ENCODE peak calls at places on chromosomes 13 and 19, in four cellular contexts. N is GM23248, Y is H1, U is K562. D is an unnamed sample.

GRCh38 chr13:24228852-24229458 is 68.4 kb downstream of the SPATA13 start:
- DNase-seq in U (peak), N (peak), Y (no peak), D (peak)

GRCh38 chr19:58020129-58020528 is 13.7 kb upstream of the ZSCAN1 start:
- DNase-seq in U (no peak), Y (no peak), N (no peak), D (no peak)

GRCh38 chr19:56566904-56567273 is 379 bp upstream of the ZNF470 start:
- DNase-seq in U (no peak), N (peak), Y (no peak), D (no peak)

GRCh38 chr13:47822036-47822435 is 179.0 kb downstream of the SUCLA2 start:
- DNase-seq in N (no peak), Y (no peak), U (no peak), D (no peak)

GRCh38 chr19:4970558-4971423 is 1.9 kb downstream of the KDM4B start:
- DNase-seq in Y (no peak), N (peak), U (peak), D (no peak)

GRCh38 chr13:40115456-40115855 is 460.0 kb downstream of the COG6 start:
- DNase-seq in N (peak), Y (no peak), U (no peak), D (no peak)

GRCh38 chr13:113169277-113170272 is 11.1 kb downstream of the PROZ start:
- DNase-seq in N (no peak), Y (no peak), U (no peak), D (no peak)

GRCh38 chr19:40139533-40140287 is 49.0 kb upstream of the ZNF780A start:
- DNase-seq in Y (no peak), U (peak), N (peak), D (peak)

GRCh38 chr13:41085961-41086360 is 24.7 kb downstream of the WBP4 start:
- DNase-seq in N (no peak), Y (peak), U (no peak), D (no peak)

GRCh38 chr19:55247621-55248099 is 11.2 kb downstream of the PPP6R1 start:
- DNase-seq in Y (no peak), U (peak), N (peak), D (peak)

GRCh38 chr19:57317503-57317902 is 2.8 kb upstream of the ZNF543 start:
- DNase-seq in Y (no peak), N (peak), U (no peak), D (no peak)

GRCh38 chr13:93620366-93620765 is 393.8 kb downstream of the GPC6 start:
- DNase-seq in U (no peak), N (peak), Y (no peak), D (no peak)
- H3K27ac ChIP-seq in U (no peak), N (no peak), Y (no peak), D (no peak)

GRCh38 chr19:49421878-49422202 is 1.4 kb downstream of the PTH2 start:
- DNase-seq in Y (no peak), N (no peak), U (no peak), D (no peak)
- TF ChIP-seq EZH2 in Y (no peak), N (no peak), U (no peak), D (no peak)

DNA sequence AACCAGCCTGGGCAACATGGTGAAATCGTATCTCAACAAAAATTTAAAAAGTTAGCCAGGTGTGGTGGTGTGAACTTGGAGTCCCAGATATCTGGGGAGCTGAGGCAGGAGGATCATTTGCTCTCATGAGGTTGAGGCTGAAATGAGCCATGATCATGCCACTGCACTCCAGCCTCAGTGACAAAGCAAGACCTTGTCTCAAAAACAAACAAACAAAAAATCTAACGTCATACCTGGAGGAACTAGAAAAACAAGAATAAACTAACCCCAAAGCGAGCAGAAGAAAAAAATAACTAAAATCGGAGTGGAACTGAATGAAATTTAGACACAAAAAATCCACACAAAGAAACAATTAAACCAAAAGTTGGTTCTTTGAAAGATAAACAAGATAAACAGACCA is 1885.1 kb downstream of the OLFM4 start:
- DNase-seq in U (no peak), N (no peak), Y (no peak), D (peak)
- H3K27ac ChIP-seq in U (no peak), N (no peak), Y (no peak), D (no peak)

GRCh38 chr13:99990045-99990977 is 8.7 kb downstream of the ZIC2 start:
- DNase-seq in N (no peak), U (no peak), Y (no peak), D (no peak)
- TF ChIP-seq EZH2 in N (no peak), U (no peak), Y (no peak), D (no peak)

GRCh38 chr13:30908416-30908980 is 2.4 kb downstream of the MEDAG start:
- DNase-seq in Y (no peak), U (no peak), N (peak), D (no peak)

GRCh38 chr13:30905932-30906383 is at the start of gene MEDAG:
- DNase-seq in Y (no peak), N (peak), U (no peak), D (no peak)

GRCh38 chr13:30904043-30904442 is 2.0 kb upstream of the MEDAG start:
- DNase-seq in Y (no peak), N (no peak), U (no peak), D (no peak)

GRCh38 chr13:30906411-30906990 is 430 bp downstream of the MEDAG start:
- DNase-seq in U (no peak), N (peak), Y (no peak), D (no peak)

GRCh38 chr13:30907167-30907761 is 1.2 kb downstream of the MEDAG start:
- DNase-seq in U (no peak), Y (no peak), N (peak), D (no peak)
- H3K27ac ChIP-seq in U (no peak), Y (no peak), N (peak), D (no peak)

GRCh38 chr19:47422417-47423163 is 3.3 kb upstream of the MEIS3 start:
- DNase-seq in Y (no peak), N (no peak), U (no peak), D (no peak)
- TF ChIP-seq EZH2 in Y (no peak), N (no peak), U (no peak), D (no peak)